ENCODE peak calls at places on chromosome 12, in five cellular contexts. L is neuronal stem cell, X is cardiac muscle cell, E is psoas muscle, N is PC-3. F is an unnamed sample. For H3K4me1, the result is how much of the 10 kb centered on the place peaks cover.

GRCh38 chr12:12546314-12546772 is 16.3 kb downstream of the DUSP16 start:
- DNase-seq in L (no peak), X (no peak), E (no peak), N (peak), F (no peak)

GRCh38 chr12:108773798-108774788 is 42.8 kb upstream of the CORO1C start:
- DNase-seq in L (no peak), X (no peak), E (peak), N (no peak), F (peak)

GRCh38 chr12:9943244-9943643 is 11.1 kb upstream of the CLEC2A start:
- DNase-seq in L (no peak), X (no peak), E (no peak), N (no peak), F (no peak)

GRCh38 chr12:132834181-132834711 is 5.6 kb upstream of the GOLGA3 start:
- DNase-seq in L (no peak), X (no peak), E (no peak), N (no peak), F (no peak)

GRCh38 chr12:49017764-49018281 is 753 bp downstream of the PRKAG1 start:
- DNase-seq in L (peak), X (peak), E (peak), N (peak), F (peak)

GRCh38 chr12:124380793-124381453 is 86.0 kb downstream of the RFLNA start:
- DNase-seq in L (no peak), X (no peak), E (no peak), N (peak), F (no peak)

GRCh38 chr12:132522586-132523380 is 32.8 kb downstream of the FBRSL1 start:
- DNase-seq in L (no peak), X (no peak), E (no peak), N (no peak), F (no peak)

GRCh38 chr12:12684375-12685106 is 11.4 kb downstream of the GPR19 start:
- DNase-seq in L (peak), X (peak), E (no peak), N (peak), F (peak)

GRCh38 chr12:76588881-76589565 is 29.5 kb upstream of the OSBPL8 start:
- DNase-seq in L (no peak), X (no peak), E (no peak), N (no peak), F (peak)

GRCh38 chr12:76996983-76997382 is 68.4 kb downstream of the E2F7 start:
- DNase-seq in L (no peak), X (no peak), E (no peak), N (no peak), F (no peak)

GRCh38 chr12:106213721-106214121 is 34.1 kb downstream of the CKAP4 start:
- DNase-seq in L (no peak), X (no peak), E (no peak), N (no peak), F (no peak)

GRCh38 chr12:102498471-102498870 is 18.1 kb upstream of the IGF1 start:
- DNase-seq in L (no peak), X (no peak), E (no peak), N (no peak), F (no peak)

GRCh38 chr12:59370933-59371332 is 224.9 kb upstream of the SLC16A7 start:
- DNase-seq in L (no peak), X (no peak), E (no peak), N (peak), F (no peak)

GRCh38 chr12:60872850-60873713 is 1277.3 kb downstream of the SLC16A7 start:
- DNase-seq in L (no peak), X (no peak), E (no peak), N (no peak), F (no peak)

GRCh38 chr12:57623385-57623784 is 9.6 kb downstream of the B4GALNT1 start:
- DNase-seq in L (no peak), X (no peak), E (no peak), N (no peak), F (no peak)

GRCh38 chr12:52977195-52977594 is 28.3 kb downstream of the KRT18 start:
- DNase-seq in L (no peak), X (no peak), E (no peak), N (no peak), F (no peak)

GRCh38 chr12:27595231-27595642 is 71.2 kb downstream of the PPFIBP1 start:
- DNase-seq in L (peak), X (no peak), E (peak), N (peak), F (peak)

GRCh38 chr12:24227550-24227949 is 278.1 kb upstream of the SOX5 start:
- DNase-seq in L (no peak), X (no peak), E (no peak), N (no peak), F (no peak)

GRCh38 chr12:41605528-41606295 is 417.6 kb downstream of the PDZRN4 start:
- DNase-seq in L (no peak), X (no peak), E (no peak), N (no peak), F (peak)

GRCh38 chr12:57724003-57724935 is 14.3 kb downstream of the AGAP2 start:
- DNase-seq in L (no peak), X (no peak), E (no peak), N (no peak), F (no peak)

GRCh38 chr12:52615208-52615868 is 3.0 kb downstream of the KRT73 start:
- DNase-seq in L (no peak), X (no peak), E (no peak), N (no peak), F (peak)

GRCh38 chr12:109488051-109488665 is 10.7 kb downstream of the UBE3B start:
- DNase-seq in L (no peak), X (no peak), E (no peak), N (no peak), F (no peak)

GRCh38 chr12:3704512-3705348 is 48.2 kb downstream of the CRACR2A start:
- DNase-seq in L (no peak), X (no peak), E (no peak), N (no peak), F (peak)

GRCh38 chr12:106428379-106428778 is 70.8 kb downstream of the POLR3B start:
- DNase-seq in L (no peak), X (no peak), E (no peak), N (no peak), F (peak)

GRCh38 chr12:123076604-123077297 is 74.1 kb downstream of the PITPNM2 start:
- DNase-seq in L (no peak), X (no peak), E (no peak), N (peak), F (peak)

GRCh38 chr12:92208613-92209121 is 63.0 kb upstream of the BTG1 start:
- DNase-seq in L (no peak), X (peak), E (no peak), N (peak), F (peak)

GRCh38 chr12:104344682-104345081 is 41.1 kb downstream of the EID3 start:
- DNase-seq in L (no peak), X (no peak), E (no peak), N (no peak), F (no peak)
- H3K4me1 ChIP-seq in L (under half), X (under half), E (half or more), N (under half), F (under half)

GRCh38 chr12:21940972-21941521 is at the start of gene ABCC9:
- DNase-seq in L (peak), X (peak), E (peak), N (no peak), F (peak)

GRCh38 chr12:21942377-21942703 is 1.1 kb upstream of the ABCC9 start:
- DNase-seq in L (no peak), X (no peak), E (no peak), N (no peak), F (no peak)

GRCh38 chr12:21939435-21939834 is 1.8 kb downstream of the ABCC9 start:
- DNase-seq in L (no peak), X (no peak), E (no peak), N (no peak), F (no peak)

GRCh38 chr12:21940549-21940948 is 677 bp downstream of the ABCC9 start:
- DNase-seq in L (no peak), X (peak), E (no peak), N (no peak), F (peak)

DNA sequence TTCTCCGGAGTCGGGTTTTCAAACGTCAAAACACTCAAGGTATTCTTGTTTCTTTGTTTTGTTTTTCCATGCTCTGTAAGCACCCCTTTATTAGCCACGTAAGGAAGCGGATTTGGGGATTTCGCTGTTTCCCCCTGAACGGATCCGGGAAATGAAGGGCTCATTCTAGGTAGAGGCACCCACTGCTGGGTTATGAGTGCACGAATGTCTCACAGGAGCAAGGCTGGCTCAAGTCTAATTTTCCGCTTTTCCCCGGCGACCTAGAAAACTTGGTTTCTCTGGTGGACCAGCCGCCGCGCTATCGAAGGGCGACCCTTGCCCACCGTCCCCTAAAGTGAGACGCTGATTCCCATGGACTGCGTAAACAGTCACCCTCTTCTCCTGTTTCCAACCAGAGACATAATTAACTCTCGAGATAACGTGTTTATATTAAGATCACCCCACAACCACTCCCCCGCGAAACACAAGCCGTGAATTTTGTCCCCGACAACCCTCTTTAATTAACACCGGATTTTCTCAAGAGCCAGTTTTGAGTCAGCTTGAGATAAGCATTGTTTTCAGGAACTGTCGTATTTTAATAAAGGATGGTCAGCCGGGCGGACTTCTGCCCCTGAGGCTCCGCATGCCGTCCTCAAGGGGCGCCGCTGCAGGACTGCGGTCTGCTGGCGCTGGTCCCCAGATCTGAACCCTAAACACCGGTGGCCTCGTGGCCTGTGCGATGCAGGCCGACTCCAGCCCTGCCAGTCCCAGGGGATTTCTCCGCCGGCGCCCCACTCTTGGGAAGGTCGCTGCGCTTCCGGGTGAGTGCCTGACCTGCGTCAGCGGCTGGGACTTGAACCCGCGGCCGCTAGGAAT is 523 bp upstream of the ABCC9 start:
- DNase-seq in L (peak), X (peak), E (peak), N (no peak), F (peak)
- H3K27ac ChIP-seq in L (no peak), X (no peak), E (peak), N (no peak), F (peak)

GRCh38 chr12:2383276-2384028 is 330.7 kb downstream of the CACNA1C start:
- DNase-seq in L (no peak), X (no peak), E (no peak), N (no peak), F (peak)
- H3K4me1 ChIP-seq in L (under half), X (under half), E (under half), N (under half), F (under half)

GRCh38 chr12:6213969-6214368 is 13.8 kb downstream of the CD9 start:
- DNase-seq in L (no peak), X (no peak), E (no peak), N (peak), F (no peak)
- H3K27ac ChIP-seq in L (no peak), X (no peak), E (no peak), N (peak), F (no peak)